ENCODE peak calls at places on chromosomes 1 and 21, in eight cellular contexts. S is keratinocyte, E is dorsolateral prefrontal cortex, N is OCI-LY7, Z is A549, B is IMR-90, T is cardiac muscle cell, F is fibroblast of lung. G is an unnamed sample.

GRCh38 chr1:53752281-53752680 is 13.3 kb upstream of the GLIS1 start:
- DNase-seq in S (no peak), E (no peak), N (no peak), Z (no peak), B (no peak), T (no peak), F (no peak), G (no peak)

GRCh38 chr1:27785763-27786162 is 12.7 kb downstream of the STX12 start:
- DNase-seq in S (peak), E (no peak), N (no peak), Z (no peak), B (peak), T (no peak), F (peak), G (peak)

GRCh38 chr1:7299329-7299799 is 471.7 kb upstream of the VAMP3 start:
- DNase-seq in S (peak), E (peak), N (no peak), Z (peak), B (peak), T (peak), F (peak), G (peak)

GRCh38 chr1:207088731-207089626 is at the start of gene C4BPB:
- DNase-seq in S (no peak), E (no peak), N (no peak), Z (peak), B (no peak), T (peak), F (peak), G (no peak)

GRCh38 chr1:111769517-111770146 is 13.9 kb downstream of the DDX20 start:
- DNase-seq in S (no peak), E (no peak), N (peak), Z (peak), B (peak), T (peak), F (peak), G (peak)

GRCh38 chr1:63721531-63722189 is 52.2 kb upstream of the ROR1 start:
- DNase-seq in S (no peak), E (no peak), N (no peak), Z (no peak), B (peak), T (peak), F (peak), G (no peak)

GRCh38 chr21:14841511-14842472 is 223.0 kb downstream of the NRIP1 start:
- DNase-seq in S (no peak), E (no peak), N (no peak), Z (no peak), B (no peak), T (no peak), F (no peak), G (no peak)

GRCh38 chr1:12174789-12175455 is 8.1 kb downstream of the TNFRSF1B start:
- DNase-seq in S (no peak), E (no peak), N (no peak), Z (no peak), B (no peak), T (peak), F (no peak), G (peak)

GRCh38 chr1:246793331-246793890 is 69.2 kb downstream of the SCCPDH start:
- DNase-seq in S (no peak), E (no peak), N (no peak), Z (no peak), B (no peak), T (no peak), F (no peak), G (no peak)

GRCh38 chr1:154353460-154353904 is 28.2 kb downstream of the ATP8B2 start:
- DNase-seq in S (no peak), E (no peak), N (peak), Z (peak), B (peak), T (peak), F (peak), G (no peak)

GRCh38 chr1:153534933-153535663 is 693 bp downstream of the S100A6 start:
- DNase-seq in S (peak), E (no peak), N (no peak), Z (peak), B (no peak), T (peak), F (peak), G (peak)

GRCh38 chr1:22673486-22674409 is 20.7 kb downstream of the C1QB start:
- DNase-seq in S (no peak), E (peak), N (peak), Z (peak), B (peak), T (peak), F (peak), G (no peak)

GRCh38 chr1:183628537-183628936 is 7.0 kb downstream of the ARPC5 start:
- DNase-seq in S (no peak), E (no peak), N (no peak), Z (no peak), B (no peak), T (no peak), F (no peak), G (no peak)
- H3K27ac ChIP-seq in S (no peak), E (peak), N (no peak), Z (no peak), B (no peak), T (no peak), F (no peak), G (no peak)

DNA sequence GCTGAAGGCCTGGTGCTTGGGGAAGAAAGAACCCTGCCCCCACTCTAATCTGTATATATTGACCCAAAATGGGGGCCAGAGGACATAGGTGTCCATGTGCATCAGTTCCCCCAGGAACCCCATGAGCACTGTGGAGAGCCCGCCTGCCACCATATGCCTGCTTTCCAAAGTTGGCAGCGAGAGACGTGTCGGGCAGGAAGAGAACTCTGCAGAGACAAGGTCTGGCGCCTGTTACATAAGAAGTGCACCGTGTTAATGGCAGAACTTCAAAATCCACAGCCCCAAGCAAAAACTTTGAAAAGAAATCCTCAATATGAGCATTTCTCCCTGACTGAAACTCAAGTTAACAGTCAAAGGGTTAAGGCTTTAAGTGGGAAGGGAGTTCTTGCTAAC is 8.0 kb downstream of the CTNNBIP1 start:
- DNase-seq in S (no peak), E (peak), N (no peak), Z (no peak), B (no peak), T (no peak), F (no peak), G (no peak)
- H3K27ac ChIP-seq in S (no peak), E (peak), N (no peak), Z (no peak), B (no peak), T (peak), F (no peak), G (no peak)

GRCh38 chr1:8389962-8390535 is 72.1 kb downstream of the SLC45A1 start:
- DNase-seq in S (no peak), E (no peak), N (no peak), Z (no peak), B (no peak), T (no peak), F (no peak), G (no peak)
- H3K27ac ChIP-seq in S (no peak), E (no peak), N (no peak), Z (no peak), B (no peak), T (peak), F (no peak), G (peak)

DNA sequence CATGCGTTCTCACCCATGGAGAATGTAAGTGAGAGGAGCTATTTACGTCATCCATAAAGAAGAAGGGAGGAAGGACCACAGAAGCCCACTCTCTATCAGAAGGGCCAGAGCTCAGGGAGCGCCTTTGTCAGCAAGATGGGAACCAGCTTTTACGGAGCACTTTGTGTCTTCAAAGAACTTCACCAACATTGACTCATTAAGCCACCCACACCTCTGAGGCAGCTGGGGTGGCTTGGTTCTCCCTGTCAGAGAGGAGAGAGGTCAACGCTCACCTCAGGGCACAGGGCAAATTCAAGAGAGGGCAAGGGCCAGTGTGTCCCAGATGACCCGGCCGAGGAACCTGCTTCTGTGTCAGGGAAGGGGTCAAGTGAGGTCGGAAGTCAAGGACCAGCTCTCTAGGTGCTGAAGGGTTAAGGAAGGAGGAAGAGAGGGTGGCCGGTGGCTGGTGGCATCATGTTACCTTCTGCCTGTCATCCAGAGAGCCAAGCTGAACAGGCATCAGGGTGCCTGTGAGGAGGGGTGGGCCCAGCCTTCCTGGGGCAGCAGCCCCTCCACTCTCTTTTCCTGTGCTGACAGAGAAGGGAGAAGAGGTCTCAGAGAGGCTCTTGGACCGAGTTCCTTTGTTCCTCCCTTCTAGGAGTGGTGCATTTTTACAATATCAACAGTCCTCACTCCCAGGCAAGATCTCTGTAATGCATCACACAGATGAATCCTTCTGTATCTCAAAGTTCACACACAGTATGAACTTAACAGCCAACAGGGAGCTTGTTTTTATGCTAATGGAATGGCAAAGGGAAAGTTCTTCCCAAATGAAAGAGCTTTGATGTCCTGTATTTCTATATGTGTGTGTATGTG is 109.0 kb downstream of the ETS2 start:
- DNase-seq in S (no peak), E (no peak), N (no peak), Z (no peak), B (peak), T (peak), F (peak), G (no peak)
- H3K27ac ChIP-seq in S (no peak), E (peak), N (no peak), Z (peak), B (no peak), T (peak), F (no peak), G (no peak)

GRCh38 chr1:196896355-196896754 is 8.5 kb downstream of the CFHR4 start:
- DNase-seq in S (no peak), E (no peak), N (no peak), Z (no peak), B (no peak), T (no peak), F (no peak), G (no peak)
- H3K27ac ChIP-seq in S (no peak), E (no peak), N (no peak), Z (no peak), B (no peak), T (no peak), F (no peak), G (no peak)

DNA sequence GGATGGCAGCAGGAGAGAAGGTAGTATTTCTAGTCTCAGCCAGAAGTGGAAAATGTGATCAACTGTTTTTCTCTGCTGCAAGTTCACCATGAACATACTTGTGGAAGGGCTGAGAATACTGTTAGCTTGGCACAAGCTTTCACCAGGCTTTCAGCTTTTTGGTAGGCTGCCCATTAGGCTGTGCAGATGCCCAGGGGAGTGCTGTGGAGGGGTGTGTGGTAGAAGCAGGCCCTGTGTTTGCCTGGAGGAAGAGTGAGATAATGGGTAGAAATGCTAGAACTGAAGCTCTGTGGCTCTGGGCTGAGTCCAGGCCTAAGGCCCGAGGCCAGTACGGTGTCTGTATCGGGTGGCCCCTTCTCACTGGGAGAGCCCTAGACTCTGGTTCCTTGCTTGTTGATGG is 9.8 kb downstream of the DNAJC6 start:
- DNase-seq in S (no peak), E (peak), N (no peak), Z (no peak), B (no peak), T (no peak), F (no peak), G (no peak)
- H3K27ac ChIP-seq in S (no peak), E (peak), N (no peak), Z (no peak), B (no peak), T (no peak), F (no peak), G (no peak)

GRCh38 chr1:218374972-218375371 is 29.8 kb downstream of the TGFB2 start:
- DNase-seq in S (no peak), E (no peak), N (no peak), Z (peak), B (peak), T (peak), F (peak), G (no peak)

GRCh38 chr1:218377143-218377660 is 32.1 kb downstream of the TGFB2 start:
- DNase-seq in S (peak), E (no peak), N (no peak), Z (peak), B (peak), T (peak), F (peak), G (peak)

GRCh38 chr1:218374401-218374848 is 29.3 kb downstream of the TGFB2 start:
- DNase-seq in S (no peak), E (no peak), N (no peak), Z (no peak), B (peak), T (peak), F (peak), G (no peak)

GRCh38 chr1:218380125-218380977 is 35.2 kb downstream of the TGFB2 start:
- DNase-seq in S (peak), E (no peak), N (no peak), Z (peak), B (peak), T (peak), F (peak), G (peak)

GRCh38 chr1:218376722-218377121 is 31.6 kb downstream of the TGFB2 start:
- DNase-seq in S (no peak), E (no peak), N (no peak), Z (peak), B (no peak), T (no peak), F (no peak), G (no peak)
- H3K27ac ChIP-seq in S (peak), E (no peak), N (no peak), Z (peak), B (peak), T (peak), F (peak), G (peak)

GRCh38 chr21:34970566-34970965 is 78.5 kb downstream of the RUNX1 start:
- DNase-seq in S (no peak), E (no peak), N (no peak), Z (no peak), B (no peak), T (no peak), F (no peak), G (no peak)

GRCh38 chr21:34970126-34970525 is 79.0 kb downstream of the RUNX1 start:
- DNase-seq in S (no peak), E (no peak), N (no peak), Z (no peak), B (no peak), T (peak), F (no peak), G (no peak)

GRCh38 chr21:34969431-34970036 is 79.6 kb downstream of the RUNX1 start:
- DNase-seq in S (no peak), E (no peak), N (no peak), Z (no peak), B (no peak), T (peak), F (no peak), G (no peak)

GRCh38 chr21:34967509-34968289 is 81.4 kb downstream of the RUNX1 start:
- DNase-seq in S (no peak), E (no peak), N (no peak), Z (no peak), B (peak), T (no peak), F (no peak), G (no peak)

DNA sequence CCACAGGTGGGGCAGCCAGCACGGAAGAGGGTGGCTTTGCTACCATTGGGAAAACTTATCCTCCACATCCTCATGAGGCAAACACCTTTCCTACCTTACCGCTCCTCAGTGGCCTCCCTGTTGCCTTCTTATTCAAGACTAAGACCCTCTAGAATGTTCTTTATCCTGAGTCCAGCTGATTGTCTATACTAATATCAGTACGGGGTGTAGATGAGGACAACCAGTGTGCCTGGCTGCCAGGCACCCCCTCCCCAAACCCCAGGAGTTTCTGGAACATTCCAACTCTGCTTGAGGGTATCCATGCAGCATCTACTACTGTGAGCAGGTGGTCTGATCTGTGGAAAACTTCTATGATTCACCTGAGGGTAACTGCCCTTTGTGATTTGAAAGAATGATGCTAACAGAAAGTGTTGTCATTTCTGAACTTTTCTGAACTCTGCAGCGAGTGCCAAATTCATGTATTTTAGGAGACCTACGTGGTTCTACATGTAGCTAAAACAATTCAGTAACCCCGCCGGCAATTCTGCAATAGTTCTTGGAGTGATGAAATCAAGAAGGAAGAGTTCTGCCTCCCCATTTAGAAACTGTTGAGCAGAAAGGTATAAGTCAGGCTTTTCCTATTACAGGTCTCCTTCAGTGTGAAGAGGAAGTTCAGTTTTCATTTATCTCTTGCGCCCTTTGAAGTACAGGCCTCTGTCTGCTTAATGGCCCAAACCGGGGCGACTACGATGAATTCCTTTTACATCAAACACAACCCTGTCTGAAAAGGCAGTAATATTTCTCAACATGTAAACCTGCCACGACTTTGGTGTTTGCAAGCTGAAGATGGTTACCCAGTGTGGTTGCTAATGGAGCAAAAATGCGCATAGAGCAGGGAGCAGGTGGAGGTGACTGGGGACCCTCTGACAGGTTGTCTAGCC is 80.4 kb downstream of the RUNX1 start:
- DNase-seq in S (no peak), E (no peak), N (no peak), Z (no peak), B (no peak), T (no peak), F (no peak), G (no peak)
- H3K27ac ChIP-seq in S (no peak), E (no peak), N (no peak), Z (no peak), B (no peak), T (no peak), F (no peak), G (no peak)

DNA sequence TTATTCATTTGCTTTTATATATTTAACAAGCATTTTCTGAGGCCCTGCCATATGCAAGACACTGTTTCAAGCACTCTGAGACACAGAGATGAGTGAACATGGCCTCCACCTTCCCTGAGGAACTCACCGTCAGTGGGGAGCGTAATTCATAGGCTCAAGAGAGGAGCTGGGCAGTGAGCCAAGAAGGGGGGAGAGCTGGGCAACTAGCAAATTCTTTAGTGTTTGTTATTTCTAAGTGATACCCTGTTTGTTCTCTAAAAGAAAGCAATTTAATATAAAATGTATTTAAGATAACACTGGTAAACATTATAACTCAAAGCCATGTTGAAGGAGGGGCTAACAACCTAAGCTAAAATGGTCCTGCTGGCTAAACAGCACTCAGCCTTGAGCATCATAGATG is 119.2 kb upstream of the NGF start:
- DNase-seq in S (no peak), E (no peak), N (no peak), Z (no peak), B (no peak), T (peak), F (peak), G (no peak)
- H3K27ac ChIP-seq in S (no peak), E (no peak), N (no peak), Z (no peak), B (no peak), T (no peak), F (no peak), G (no peak)

G was measured in osteoblast.